ENCODE peak calls at places on chromosome 11, in four cellular contexts. T is adrenal gland; B is CD8-positive, alpha-beta memory T cell; A is cardiac muscle cell. N is an unnamed sample.

GRCh38 chr11:125626381-125626950 is 1.5 kb downstream of the CHEK1 start:
- DNase-seq in A (no peak), T (no peak), B (peak; percentile 46), N (no peak)

GRCh38 chr11:16607675-16608644 is 130.5 kb upstream of the C11orf58 start:
- DNase-seq in B (no peak), T (peak; percentile 82), A (peak; percentile 77), N (peak; percentile 92)

GRCh38 chr11:111663820-111664219 is 61.6 kb downstream of the SIK2 start:
- DNase-seq in A (peak; percentile 79), B (no peak), T (peak; percentile 60), N (no peak)

GRCh38 chr11:1103401-1104360 is 29.0 kb downstream of the MUC2 start:
- DNase-seq in T (no peak), A (no peak), B (no peak), N (no peak)

GRCh38 chr11:12771875-12772274 is 97.7 kb downstream of the TEAD1 start:
- DNase-seq in T (no peak), A (no peak), B (no peak), N (no peak)

GRCh38 chr11:17765381-17766359 is 31.1 kb downstream of the KCNC1 start:
- DNase-seq in A (no peak), T (no peak), B (peak; percentile 36), N (peak; percentile 51)

GRCh38 chr11:59550368-59550841 is 39.1 kb downstream of the OR4D9 start:
- DNase-seq in B (peak; percentile 88), T (peak; percentile 92), A (peak; percentile 95), N (peak; percentile 96)

GRCh38 chr11:7251836-7252682 is at the start of gene SYT9:
- DNase-seq in A (peak; percentile 34), T (peak; percentile 63), B (no peak), N (no peak)

GRCh38 chr11:83574516-83574915 is 288.3 kb upstream of the CCDC90B start:
- DNase-seq in A (no peak), T (no peak), B (no peak), N (no peak)

GRCh38 chr11:76799061-76799804 is 16.1 kb downstream of the TSKU start:
- DNase-seq in T (peak; percentile 83), A (peak; percentile 90), B (peak; percentile 83), N (peak; percentile 91)

GRCh38 chr11:6655790-6656580 is at the start of gene DCHS1:
- DNase-seq in A (peak; percentile 27), B (no peak), T (no peak), N (no peak)

GRCh38 chr11:32426819-32427615 is 8.3 kb downstream of the WT1 start:
- DNase-seq in T (no peak), A (peak; percentile 90), B (no peak), N (no peak)

GRCh38 chr11:19633276-19633675 is 79.4 kb upstream of the NAV2 start:
- DNase-seq in T (peak; percentile 33), B (no peak), A (peak; percentile 77), N (no peak)

GRCh38 chr11:48087422-48087821 is 107.1 kb downstream of the PTPRJ start:
- DNase-seq in T (no peak), B (no peak), A (no peak), N (no peak)

GRCh38 chr11:32137263-32137662 is 46.4 kb downstream of the RCN1 start:
- DNase-seq in T (no peak), A (peak; percentile 97), B (no peak), N (no peak)

GRCh38 chr11:14148653-14149273 is 186.2 kb downstream of the SPON1 start:
- DNase-seq in T (no peak), B (no peak), A (peak; percentile 57), N (no peak)

GRCh38 chr11:22982903-22983302 is 122.6 kb upstream of the CCDC179 start:
- DNase-seq in A (peak; percentile 0), B (no peak), T (no peak), N (no peak)

GRCh38 chr11:134578807-134579708 is 167.0 kb upstream of the B3GAT1 start:
- DNase-seq in A (no peak), B (no peak), T (no peak), N (no peak)

GRCh38 chr11:27174026-27174425 is 133.4 kb downstream of the BBOX1 start:
- DNase-seq in T (no peak), B (no peak), A (no peak), N (no peak)

GRCh38 chr11:120316880-120317688 is 8.0 kb upstream of the TLCD5 start:
- DNase-seq in B (no peak), A (peak; percentile 80), T (peak; percentile 52), N (no peak)

GRCh38 chr11:117575856-117576255 is 221.2 kb downstream of the DSCAML1 start:
- DNase-seq in B (no peak), T (no peak), A (no peak), N (no peak)
- H3K4me1 ChIP-seq in B (no peaks in the 10 kb centered on the region), T (no peaks in the 10 kb centered on the region), A (no peaks in the 10 kb centered on the region), N (no peaks in the 10 kb centered on the region)

GRCh38 chr11:72781063-72781312 is 12.9 kb downstream of the STARD10 start:
- DNase-seq in T (no peak), A (no peak), B (no peak), N (no peak)
- H3K4me1 ChIP-seq in T (peaks cover 42% of the 10 kb centered on the region), A (peaks cover 13% of the 10 kb centered on the region), B (peaks cover 17% of the 10 kb centered on the region), N (no peaks in the 10 kb centered on the region)

DNA sequence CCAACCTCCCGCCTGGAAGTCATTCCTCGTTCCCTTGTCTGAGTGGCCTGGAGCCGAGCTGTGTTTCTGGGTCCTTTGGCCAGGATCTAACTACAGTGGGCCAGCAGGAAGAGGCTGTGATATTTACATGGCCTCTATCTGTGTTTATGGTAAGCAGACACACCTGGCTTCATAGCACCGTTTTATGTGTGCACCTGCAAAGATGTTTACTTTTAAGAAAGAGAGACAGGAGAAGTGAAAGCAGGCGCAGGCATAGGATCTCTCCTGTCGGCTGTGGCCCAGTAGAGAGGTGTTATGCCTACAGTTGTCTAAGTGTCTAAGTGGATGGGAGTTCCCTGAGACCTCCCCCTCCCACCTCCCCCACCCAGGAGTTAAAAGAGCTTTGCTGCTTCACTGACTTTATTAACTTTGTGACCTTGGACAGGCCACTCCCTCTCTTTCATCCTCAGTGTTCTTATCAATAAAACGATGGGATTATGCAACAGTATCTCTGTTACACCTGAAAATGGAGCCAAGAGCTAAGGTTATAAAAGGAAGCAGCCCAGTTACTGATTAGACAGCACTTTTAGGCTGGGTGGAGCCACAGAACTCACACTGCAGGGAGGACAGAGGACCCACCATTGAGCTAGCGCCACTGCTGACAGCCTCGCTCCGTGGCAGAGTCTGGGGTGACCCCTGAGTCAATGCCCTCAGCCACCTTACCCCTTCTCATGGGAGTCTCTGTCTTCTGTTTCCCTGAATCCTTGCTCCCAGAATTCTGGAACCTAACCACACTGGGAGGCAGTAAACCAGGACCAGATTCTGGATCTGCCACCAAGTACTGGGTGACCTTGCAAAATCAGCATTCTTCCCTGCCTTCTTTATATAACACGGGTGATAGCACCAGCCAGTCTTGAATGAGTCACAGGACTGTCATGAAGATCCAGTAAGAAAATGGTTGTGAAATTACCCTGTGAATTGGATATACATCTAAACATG is 22.0 kb downstream of the ST14 start:
- DNase-seq in A (peak; percentile 67), T (peak; percentile 79), B (no peak), N (no peak)
- H3K4me1 ChIP-seq in A (peaks cover 19% of the 10 kb centered on the region), T (peaks cover 28% of the 10 kb centered on the region), B (no peaks in the 10 kb centered on the region), N (no peaks in the 10 kb centered on the region)

GRCh38 chr11:34351051-34351450 is 6.8 kb downstream of the ABTB2 start:
- DNase-seq in B (no peak), T (no peak), A (no peak), N (no peak)

GRCh38 chr11:34348919-34349318 is 8.9 kb downstream of the ABTB2 start:
- DNase-seq in T (no peak), A (no peak), B (no peak), N (no peak)

GRCh38 chr11:34354782-34355181 is 3.0 kb downstream of the ABTB2 start:
- DNase-seq in B (no peak), A (no peak), T (no peak), N (no peak)

GRCh38 chr11:34349882-34350281 is 7.9 kb downstream of the ABTB2 start:
- DNase-seq in A (no peak), T (no peak), B (no peak), N (no peak)

GRCh38 chr11:34351687-34352469 is 5.9 kb downstream of the ABTB2 start:
- DNase-seq in A (no peak), B (no peak), T (no peak), N (no peak)
- H3K4me1 ChIP-seq in A (peaks cover 38% of the 10 kb centered on the region), B (peaks cover 8% of the 10 kb centered on the region), T (peaks cover 7% of the 10 kb centered on the region), N (peaks cover 6% of the 10 kb centered on the region)

DNA sequence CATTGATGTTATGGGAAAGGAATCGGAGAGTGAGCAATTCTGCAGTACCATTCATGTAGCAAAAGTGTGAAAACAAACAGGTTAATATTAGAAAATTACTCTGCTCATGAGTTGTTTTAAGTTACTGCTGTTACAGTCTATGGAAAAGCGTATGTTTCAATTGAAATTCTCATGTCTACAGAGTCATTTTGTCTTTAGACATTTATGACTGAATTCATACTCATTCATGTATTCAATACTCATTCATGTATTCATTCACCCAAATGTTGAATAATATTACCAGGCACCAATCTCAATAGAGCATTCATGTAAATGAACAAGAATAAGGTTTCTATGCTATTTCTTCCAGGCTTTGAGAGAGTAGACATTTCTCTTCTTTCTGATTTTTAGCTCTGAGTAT is 8.1 kb downstream of the FLI1 start:
- DNase-seq in A (no peak), T (no peak), B (no peak), N (no peak)
- H3K4me1 ChIP-seq in A (no peaks in the 10 kb centered on the region), T (no peaks in the 10 kb centered on the region), B (peaks cover 100% of the 10 kb centered on the region), N (no peaks in the 10 kb centered on the region)

GRCh38 chr11:8332196-8332595 is 68.5 kb upstream of the LMO1 start:
- DNase-seq in A (no peak), T (no peak), B (no peak), N (no peak)
- H3K4me1 ChIP-seq in A (no peaks in the 10 kb centered on the region), T (no peaks in the 10 kb centered on the region), B (no peaks in the 10 kb centered on the region), N (peaks cover 43% of the 10 kb centered on the region)

GRCh38 chr11:68010058-68011041 is at the start of gene ALDH3B1:
- DNase-seq in A (peak; percentile 92), T (peak; percentile 97), B (no peak), N (peak; percentile 82)
- H3K4me1 ChIP-seq in A (peaks cover 7% of the 10 kb centered on the region), T (peaks cover 51% of the 10 kb centered on the region), B (no peaks in the 10 kb centered on the region), N (peaks cover 31% of the 10 kb centered on the region)

DNA sequence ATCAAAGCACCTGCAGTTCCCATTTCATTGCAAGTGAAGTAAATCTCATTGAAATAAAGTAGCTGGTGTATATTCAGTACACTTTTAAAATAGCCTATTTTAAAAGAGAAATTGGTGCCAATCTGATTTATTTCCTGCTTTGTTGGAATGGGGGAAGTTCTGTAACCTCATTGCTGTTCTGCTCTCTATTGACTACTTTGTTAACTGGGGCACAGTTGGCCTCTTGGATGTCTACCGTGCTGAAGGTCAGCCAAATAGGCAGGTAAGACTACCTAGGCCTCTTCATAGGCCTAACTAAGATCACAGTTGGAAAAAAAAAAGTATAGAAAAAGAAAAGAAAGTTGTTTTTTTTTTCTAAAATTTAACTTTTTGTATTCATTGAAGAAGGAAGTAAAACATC is 9.2 kb downstream of the CTNND1 start:
- DNase-seq in A (no peak), B (no peak), T (no peak), N (no peak)
- H3K4me1 ChIP-seq in A (peaks cover 24% of the 10 kb centered on the region), B (no peaks in the 10 kb centered on the region), T (peaks cover 43% of the 10 kb centered on the region), N (peaks cover 6% of the 10 kb centered on the region)